ENCODE peak calls at places on chromosomes 11 and 22, in seven cellular contexts. C is HCT116, G is stomach, U is A549, Y is body of pancreas, D is spleen, L is K562. F is an unnamed sample.

GRCh38 chr22:38491707-38492348 is 14.3 kb downstream of the DDX17 start:
- DNase-seq in G (no peak), Y (no peak), U (no peak), C (no peak), D (no peak), L (no peak), F (no peak)

GRCh38 chr11:134524876-134525845 is 113.1 kb upstream of the B3GAT1 start:
- DNase-seq in Y (no peak), G (no peak), C (no peak), D (peak), L (no peak), U (no peak), F (no peak)

GRCh38 chr11:113446112-113446511 is 29.1 kb downstream of the DRD2 start:
- DNase-seq in D (no peak), U (no peak), G (no peak), Y (no peak), C (no peak), L (no peak), F (no peak)

GRCh38 chr11:85526564-85526963 is 100.6 kb downstream of the DLG2 start:
- DNase-seq in G (no peak), C (no peak), D (no peak), Y (no peak), U (no peak), L (no peak), F (no peak)

GRCh38 chr22:50505776-50506610 is 1.5 kb downstream of the LMF2 start:
- DNase-seq in Y (peak), D (peak), U (no peak), G (no peak), L (no peak), C (no peak), F (no peak)

GRCh38 chr11:74701351-74701750 is 29.9 kb downstream of the CHRDL2 start:
- DNase-seq in C (peak), L (peak), G (no peak), D (no peak), Y (no peak), U (peak), F (no peak)

GRCh38 chr22:36110306-36110791 is 50.2 kb downstream of the APOL3 start:
- DNase-seq in D (no peak), G (no peak), U (no peak), Y (no peak), L (no peak), C (no peak), F (no peak)

GRCh38 chr11:10529279-10529678 is 11.7 kb downstream of the RNF141 start:
- DNase-seq in Y (no peak), G (no peak), U (no peak), C (no peak), D (no peak), L (no peak), F (no peak)

GRCh38 chr11:16604784-16605439 is 133.5 kb upstream of the C11orf58 start:
- DNase-seq in C (no peak), L (peak), U (no peak), Y (peak), D (peak), G (peak), F (peak)

GRCh38 chr11:111814567-111814966 is 48.4 kb upstream of the PPP2R1B start:
- DNase-seq in Y (no peak), C (no peak), D (no peak), L (no peak), U (no peak), G (no peak), F (no peak)

GRCh38 chr11:9906043-9906791 is 242.3 kb downstream of the SWAP70 start:
- DNase-seq in C (peak), D (no peak), L (no peak), Y (no peak), U (peak), G (no peak), F (no peak)

GRCh38 chr11:19938051-19938856 is 222.0 kb downstream of the DBX1 start:
- DNase-seq in C (peak), L (peak), D (no peak), Y (peak), U (peak), G (peak), F (no peak)

GRCh38 chr22:17629646-17630045 is 1.1 kb upstream of the ATP6V1E1 start:
- DNase-seq in C (no peak), G (no peak), Y (no peak), L (no peak), D (no peak), U (no peak), F (no peak)

GRCh38 chr22:31337178-31337577 is 9.0 kb downstream of the PATZ1 start:
- DNase-seq in C (no peak), Y (no peak), D (no peak), L (no peak), G (peak), U (no peak), F (no peak)

GRCh38 chr11:125674210-125674609 is 6.4 kb downstream of the ACRV1 start:
- DNase-seq in G (no peak), Y (no peak), U (no peak), C (no peak), D (no peak), L (no peak), F (no peak)

GRCh38 chr11:11478687-11479086 is 125.6 kb upstream of the CSNK2A3 start:
- DNase-seq in U (no peak), C (no peak), G (no peak), L (peak), Y (no peak), D (no peak), F (no peak)

GRCh38 chr11:134461621-134462020 is 49.6 kb upstream of the B3GAT1 start:
- DNase-seq in U (no peak), C (no peak), L (no peak), G (no peak), Y (no peak), D (no peak), F (no peak)

GRCh38 chr22:37267128-37267587 is 15.2 kb upstream of the CYTH4 start:
- DNase-seq in L (peak), C (no peak), G (peak), D (peak), U (no peak), Y (no peak), F (no peak)

GRCh38 chr11:130937051-130937450 is 20.8 kb upstream of the SNX19 start:
- DNase-seq in L (no peak), C (no peak), U (no peak), G (no peak), Y (no peak), D (no peak), F (no peak)

GRCh38 chr11:114304065-114304464 is 7.9 kb downstream of the NNMT start:
- DNase-seq in U (no peak), G (no peak), Y (no peak), L (no peak), D (no peak), C (no peak), F (no peak)

GRCh38 chr11:45948341-45948740 is 25.9 kb downstream of the LARGE2 start:
- DNase-seq in D (no peak), L (no peak), C (no peak), G (no peak), Y (no peak), U (no peak), F (no peak)

GRCh38 chr11:6926208-6927029 is at the start of gene ZNF215:
- DNase-seq in L (peak), G (peak), U (peak), D (peak), C (peak), Y (peak), F (peak)

GRCh38 chr11:68401856-68402255 is 58.7 kb upstream of the PPP6R3 start:
- DNase-seq in U (no peak), C (no peak), G (no peak), D (no peak), L (no peak), Y (no peak), F (peak)

GRCh38 chr11:94504689-94505293 is 7.5 kb upstream of the C11orf97 start:
- DNase-seq in U (peak), L (peak), Y (no peak), G (no peak), D (no peak), C (peak), F (no peak)

GRCh38 chr22:37561209-37562048 is 1.1 kb downstream of the CDC42EP1 start:
- DNase-seq in L (peak), U (peak), C (peak), G (peak), D (peak), Y (peak), F (peak)

GRCh38 chr22:36311386-36312085 is 58.6 kb downstream of the APOL1 start:
- DNase-seq in L (no peak), G (no peak), D (no peak), C (no peak), U (no peak), Y (no peak), F (no peak)

GRCh38 chr11:84089072-84090057 is 803.2 kb upstream of the CCDC90B start:
- DNase-seq in D (no peak), U (no peak), L (no peak), Y (peak), C (no peak), G (no peak), F (no peak)

DNA sequence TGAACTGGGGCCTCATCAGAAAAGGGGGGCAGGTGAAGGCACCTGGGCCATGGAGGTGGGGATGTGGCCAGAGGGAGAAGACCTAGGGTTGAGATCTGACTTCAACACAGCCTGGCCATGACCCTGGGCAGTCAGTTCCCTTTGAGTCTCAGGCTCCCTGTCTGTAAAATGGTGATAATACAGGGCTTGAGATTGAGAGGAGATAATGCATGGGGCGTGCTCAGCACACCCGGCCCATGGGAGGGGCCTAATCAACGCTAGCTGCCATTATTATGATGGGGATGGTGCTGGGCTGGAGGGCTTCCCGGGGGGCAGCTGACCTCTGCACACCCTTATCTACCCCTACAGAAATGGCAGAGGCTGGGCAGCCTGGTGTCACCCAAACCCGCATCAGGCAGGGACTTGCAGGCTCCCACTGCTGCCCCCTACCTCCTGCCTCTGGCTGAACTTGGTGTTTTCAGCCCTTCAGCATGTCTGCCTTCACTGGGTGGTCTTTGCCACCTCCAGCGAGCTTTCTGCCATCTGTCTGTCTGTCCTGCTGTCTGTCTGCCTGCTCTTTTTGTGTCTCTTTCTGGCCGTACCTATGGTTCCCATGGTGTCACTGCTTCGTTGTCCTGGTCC is 84.5 kb downstream of the CACNA1I start:
- DNase-seq in Y (no peak), D (no peak), C (no peak), G (no peak), L (peak), U (peak), F (no peak)
- TF ChIP-seq CTCF in Y (no peak), D (no peak), C (peak), G (no peak), L (peak), U (no peak), F (no peak)

DNA sequence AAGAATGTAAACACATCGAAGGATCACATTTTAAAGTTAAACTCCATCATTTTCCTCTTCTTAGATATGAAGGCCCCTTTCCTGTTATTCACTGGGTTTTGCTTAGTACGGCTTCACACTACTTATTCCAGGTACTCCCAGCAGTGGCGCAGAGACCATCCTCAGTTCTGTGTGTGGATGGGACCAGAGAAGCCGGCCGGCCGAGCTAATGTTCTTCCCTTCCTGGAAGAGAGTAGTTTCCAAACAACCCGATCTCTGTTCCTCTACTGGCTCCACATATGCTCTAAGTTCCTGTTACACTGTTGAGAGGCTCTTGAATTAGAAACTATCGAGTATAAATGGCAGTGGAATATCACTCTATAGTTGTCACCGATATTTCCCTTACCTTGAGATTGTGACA is 684 bp upstream of the NFRKB start:
- DNase-seq in U (no peak), C (no peak), G (no peak), D (peak), L (peak), Y (peak), F (no peak)
- H3K27ac ChIP-seq in U (peak), C (no peak), G (peak), D (peak), L (no peak), Y (no peak), F (peak)

DNA sequence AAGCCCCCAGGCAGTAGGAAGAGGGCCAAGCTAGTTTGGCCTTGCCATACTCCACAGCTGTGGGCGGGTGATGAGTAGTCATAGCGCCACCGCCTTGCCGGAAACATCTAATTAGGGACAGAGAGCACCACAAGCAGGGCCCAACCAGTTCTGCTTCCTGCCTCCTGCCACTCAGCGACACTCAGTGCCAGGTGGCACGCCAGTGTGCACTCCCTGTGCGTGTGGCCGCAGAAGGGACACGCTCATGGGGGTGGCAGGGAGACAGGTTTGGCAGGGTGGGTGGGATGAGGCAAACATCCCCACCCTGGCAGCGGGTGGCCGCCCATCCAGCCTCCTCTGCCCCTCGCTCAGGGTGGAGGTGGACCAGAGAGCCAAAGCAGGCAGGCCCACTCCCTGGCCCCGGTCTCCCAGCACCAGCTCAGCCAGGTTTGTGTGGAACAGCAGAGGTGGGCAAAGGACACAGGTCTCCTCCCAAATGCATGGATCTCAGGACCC is 4.9 kb downstream of the OVOL1 start:
- DNase-seq in U (no peak), Y (no peak), D (peak), C (no peak), L (no peak), G (peak), F (no peak)
- TF ChIP-seq POLR2A in U (no peak), Y (no peak), D (no peak), C (no peak), L (no peak), G (no peak), F (no peak)

DNA sequence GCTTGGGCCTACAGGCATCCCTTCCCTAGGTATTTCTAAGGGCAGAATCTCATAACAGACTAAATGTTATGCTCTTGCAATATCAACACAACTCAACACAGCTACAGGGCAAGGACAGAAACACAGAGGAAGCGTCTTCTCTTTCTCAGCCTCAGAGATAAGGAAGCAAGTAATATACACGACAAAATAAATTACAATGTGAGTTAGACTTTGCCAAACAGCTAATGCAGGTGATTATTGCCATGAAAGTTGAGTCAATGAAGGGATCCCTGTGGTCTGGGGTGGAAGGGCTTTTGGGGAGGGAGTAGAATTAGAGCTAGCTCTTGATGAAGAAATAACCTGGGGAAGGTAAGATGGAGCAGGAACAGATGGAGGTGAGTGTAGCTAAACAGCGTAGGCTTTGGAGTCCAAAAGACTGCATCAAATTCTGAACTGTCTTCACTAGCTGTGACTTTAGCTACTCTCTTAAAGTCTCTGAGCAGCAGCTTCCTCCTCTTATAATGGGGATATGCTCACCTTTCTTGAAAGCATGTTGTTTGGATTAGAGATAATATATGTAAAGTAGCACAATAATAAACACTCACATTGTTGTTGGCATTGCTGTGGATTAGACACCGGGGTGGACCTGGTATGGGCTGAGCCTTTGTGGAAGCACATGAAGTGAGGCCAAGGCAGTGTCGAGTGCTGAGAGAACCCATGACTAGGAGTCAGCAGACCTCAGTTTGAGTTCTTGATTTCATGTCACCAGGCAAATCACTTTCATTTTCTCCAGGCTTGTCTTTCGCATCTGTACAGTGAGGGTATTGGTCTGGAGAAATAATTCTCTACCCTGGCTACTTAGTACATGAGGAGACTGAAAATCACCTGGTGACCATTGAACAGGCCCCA is 41.0 kb upstream of the AQP11 start:
- DNase-seq in C (no peak), Y (no peak), D (no peak), G (no peak), L (no peak), U (no peak), F (no peak)
- TF ChIP-seq CTCF in C (no peak), Y (no peak), D (no peak), G (no peak), L (no peak), U (peak), F (no peak)

GRCh38 chr22:46110215-46110614 is 40.1 kb upstream of the PPARA start:
- DNase-seq in L (peak), C (no peak), U (no peak), G (no peak), D (no peak), Y (no peak), F (peak)

GRCh38 chr22:46107753-46108563 is 42.4 kb upstream of the PPARA start:
- DNase-seq in U (no peak), D (no peak), G (no peak), L (no peak), Y (no peak), C (no peak), F (no peak)

GRCh38 chr22:46107089-46107664 is 43.1 kb upstream of the PPARA start:
- DNase-seq in U (no peak), G (peak), D (no peak), Y (peak), C (no peak), L (no peak), F (peak)

GRCh38 chr22:46109474-46110003 is 40.8 kb upstream of the PPARA start:
- DNase-seq in C (no peak), G (no peak), U (no peak), L (no peak), Y (no peak), D (no peak), F (no peak)

DNA sequence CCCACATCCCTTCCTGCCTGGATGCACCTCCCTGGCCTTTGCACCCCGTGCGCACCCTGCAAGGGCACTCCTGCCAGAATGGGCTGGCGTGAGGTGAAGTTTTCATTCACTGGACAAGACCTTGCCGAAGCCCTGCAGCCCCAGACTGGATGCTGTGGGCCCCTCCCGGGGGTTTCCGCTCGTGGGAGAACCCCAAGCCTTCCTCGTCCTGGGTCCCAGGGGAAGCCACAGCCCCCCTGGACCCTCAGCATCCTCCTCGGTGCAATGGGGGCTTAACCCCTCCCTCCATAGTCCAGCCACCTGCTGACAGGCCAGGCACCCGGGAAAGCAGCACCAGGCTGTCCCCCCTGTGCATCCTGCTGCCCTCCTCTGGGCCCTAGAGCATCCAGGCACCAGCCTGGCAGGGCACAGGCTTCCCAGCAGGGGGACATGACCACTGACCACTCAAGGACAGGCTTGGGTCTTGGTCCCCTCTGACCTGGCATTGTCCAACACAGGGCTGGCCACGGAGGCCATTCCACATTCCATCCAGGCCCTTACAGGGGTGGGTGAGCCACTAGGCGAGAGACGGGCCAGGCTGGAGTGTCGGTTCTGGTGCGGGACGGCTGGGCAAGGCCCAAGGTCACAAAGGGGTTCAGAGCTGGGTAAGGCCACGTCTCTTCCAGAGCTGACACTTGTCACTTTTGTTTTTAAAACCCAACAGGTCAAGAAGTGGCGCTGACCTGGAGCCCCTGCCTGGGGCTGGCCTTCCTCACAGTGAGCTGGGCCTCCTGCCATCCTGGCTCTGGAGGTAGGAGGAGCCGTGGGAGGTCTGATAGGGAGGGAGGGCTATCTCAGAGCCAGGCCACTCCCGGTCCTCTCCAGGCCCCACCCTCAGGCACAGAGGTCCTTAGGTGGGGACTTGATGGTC is 41.5 kb upstream of the PPARA start:
- DNase-seq in Y (peak), G (peak), L (peak), C (no peak), D (no peak), U (peak), F (peak)
- H3K27ac ChIP-seq in Y (peak), G (peak), L (no peak), C (peak), D (peak), U (peak), F (peak)

F was measured in gastrocnemius medialis.